ENCODE peak calls at places on chromosomes 4 and X, in four cellular contexts. One of them, this sample, is unnamed.

GRCh38 chr4:139815646-139816601 is 150.3 kb downstream of the MGST2 start:
- DNase-seq in K562: peak
- DNase-seq in HepG2: no peak
- DNase-seq in GM12878: no peak
- DNase-seq in this sample: peak

GRCh38 chr4:70714488-70714887 is 7.3 kb upstream of the RUFY3 start:
- DNase-seq in K562: no peak
- DNase-seq in HepG2: no peak
- DNase-seq in GM12878: no peak
- DNase-seq in this sample: no peak

GRCh38 chr4:22962186-22962786 is 269.5 kb downstream of the GBA3 start:
- DNase-seq in GM12878: no peak
- DNase-seq in K562: peak
- DNase-seq in HepG2: no peak
- DNase-seq in this sample: no peak

GRCh38 chr4:31370866-31371465 is 650.8 kb downstream of the PCDH7 start:
- DNase-seq in K562: peak
- DNase-seq in HepG2: peak
- DNase-seq in GM12878: peak
- DNase-seq in this sample: no peak

GRCh38 chrX:121579016-121579760 is 531.8 kb downstream of the GLUD2 start:
- DNase-seq in GM12878: peak
- DNase-seq in K562: peak
- DNase-seq in HepG2: peak
- DNase-seq in this sample: no peak

GRCh38 chr4:10115271-10115656 is 1.3 kb downstream of the WDR1 start:
- DNase-seq in K562: no peak
- DNase-seq in HepG2: peak
- DNase-seq in GM12878: no peak
- DNase-seq in this sample: no peak

GRCh38 chr4:57078685-57079521 is 31.3 kb downstream of the IGFBP7 start:
- DNase-seq in K562: no peak
- DNase-seq in HepG2: peak
- DNase-seq in GM12878: no peak
- DNase-seq in this sample: peak

GRCh38 chrX:39627257-39627656 is 470.5 kb downstream of the BCOR start:
- DNase-seq in GM12878: no peak
- DNase-seq in K562: peak
- DNase-seq in HepG2: no peak
- DNase-seq in this sample: no peak

GRCh38 chr4:105586638-105587328 is 34.4 kb downstream of the ARHGEF38 start:
- DNase-seq in K562: no peak
- DNase-seq in GM12878: no peak
- DNase-seq in HepG2: no peak
- DNase-seq in this sample: no peak

GRCh38 chr4:72951628-72952027 is 117.9 kb downstream of the COX18 start:
- DNase-seq in HepG2: no peak
- DNase-seq in K562: no peak
- DNase-seq in GM12878: no peak
- DNase-seq in this sample: no peak

GRCh38 chr4:15164571-15164970 is 162.3 kb downstream of the CPEB2 start:
- DNase-seq in HepG2: no peak
- DNase-seq in GM12878: no peak
- DNase-seq in K562: no peak
- DNase-seq in this sample: no peak

DNA sequence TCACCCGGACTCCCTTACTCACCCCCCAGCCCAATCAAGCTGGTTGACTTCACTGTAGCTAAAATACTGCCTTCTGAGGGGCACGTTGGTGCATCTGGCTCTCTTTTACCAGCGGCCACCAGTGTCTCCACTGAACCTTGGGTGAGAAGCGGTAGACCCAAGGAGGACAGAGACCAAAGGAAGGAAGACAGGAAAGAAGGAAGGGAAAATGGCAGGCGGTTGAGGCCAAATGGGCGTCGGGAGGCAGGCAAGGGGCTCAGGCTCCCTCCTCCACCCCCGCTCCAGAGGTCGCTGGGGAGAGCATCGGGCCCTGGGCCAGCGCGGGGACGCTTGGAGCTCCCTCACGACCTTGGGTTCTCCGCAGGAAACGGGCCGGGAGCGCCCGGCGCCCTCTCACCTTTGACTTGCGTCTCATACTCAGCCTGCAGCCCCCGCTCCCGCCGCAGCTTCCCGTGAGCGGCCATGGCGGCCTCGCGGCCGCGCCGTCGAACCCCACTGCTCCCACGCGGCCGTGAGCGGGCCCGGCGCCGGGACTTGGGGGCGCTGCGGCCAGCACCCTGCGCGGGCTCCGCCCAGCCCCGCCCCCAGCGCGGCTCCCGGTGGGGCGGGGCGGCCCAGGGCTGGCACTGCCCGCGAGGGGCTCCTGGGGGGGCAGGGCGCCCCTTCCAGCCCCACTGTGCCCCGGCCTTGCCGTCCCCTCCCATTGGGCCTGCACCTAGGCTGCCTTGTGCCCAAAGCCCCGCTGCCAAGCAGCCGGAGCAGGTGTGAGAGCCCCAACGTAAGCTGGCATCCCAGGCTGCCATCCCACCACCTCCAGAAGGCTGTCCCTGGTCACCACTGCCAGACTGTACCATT is at the start of gene ARHGAP4:
- DNase-seq in GM12878: no peak
- DNase-seq in K562: peak
- DNase-seq in HepG2: no peak
- DNase-seq in this sample: peak
- TF ChIP-seq TCF7 in GM12878: no peak
- TF ChIP-seq TCF7 in K562: no peak
- TF ChIP-seq TCF7 in HepG2: no peak
- TF ChIP-seq TCF7 in this sample: no peak

GRCh38 chr4:43130228-43131021 is 237.9 kb downstream of the GRXCR1 start:
- DNase-seq in GM12878: no peak
- DNase-seq in K562: no peak
- DNase-seq in HepG2: no peak
- DNase-seq in this sample: no peak

GRCh38 chr4:43136752-43137151 is 244.2 kb downstream of the GRXCR1 start:
- DNase-seq in HepG2: no peak
- DNase-seq in GM12878: no peak
- DNase-seq in K562: no peak
- DNase-seq in this sample: no peak

GRCh38 chr4:43133566-43133965 is 241.1 kb downstream of the GRXCR1 start:
- DNase-seq in GM12878: no peak
- DNase-seq in HepG2: no peak
- DNase-seq in K562: no peak
- DNase-seq in this sample: no peak

GRCh38 chr4:43126595-43126994 is 234.1 kb downstream of the GRXCR1 start:
- DNase-seq in GM12878: no peak
- DNase-seq in K562: no peak
- DNase-seq in HepG2: no peak
- DNase-seq in this sample: no peak

GRCh38 chr4:43132010-43132582 is 239.6 kb downstream of the GRXCR1 start:
- DNase-seq in HepG2: peak
- DNase-seq in GM12878: peak
- DNase-seq in K562: peak
- DNase-seq in this sample: peak
- TF ChIP-seq TCF7 in HepG2: no peak
- TF ChIP-seq TCF7 in GM12878: no peak
- TF ChIP-seq TCF7 in K562: no peak
- TF ChIP-seq TCF7 in this sample: no peak

GRCh38 chr4:118857760-118858159 is 21.8 kb upstream of the SEC24D start:
- DNase-seq in K562: no peak
- DNase-seq in GM12878: no peak
- DNase-seq in HepG2: no peak
- DNase-seq in this sample: no peak
- TF ChIP-seq TCF7 in K562: no peak
- TF ChIP-seq TCF7 in GM12878: no peak
- TF ChIP-seq TCF7 in HepG2: no peak
- TF ChIP-seq TCF7 in this sample: no peak

GRCh38 chrX:70481424-70481823 is 36.8 kb downstream of the DLG3 start:
- DNase-seq in K562: no peak
- DNase-seq in HepG2: no peak
- DNase-seq in GM12878: no peak
- DNase-seq in this sample: no peak
- TF ChIP-seq TCF7 in K562: no peak
- TF ChIP-seq TCF7 in HepG2: no peak
- TF ChIP-seq TCF7 in GM12878: no peak
- TF ChIP-seq TCF7 in this sample: no peak